ENCODE peak calls at places on chromosomes 7 and 10, in ten cellular contexts. B is kidney, L is progenitor cell of endocrine pancreas, N is fibroblast of mammary gland, C is OCI-LY7, Y is WTC11, O is omental fat pad, H is HepG2, W is IMR-90, P is left ventricle myocardium inferior. G is an unnamed sample.

GRCh38 chr10:25766687-25767221 is 167.3 kb upstream of the MYO3A start:
- DNase-seq in B (no peak), L (no peak), N (no peak), C (no peak), Y (peak), O (no peak), H (no peak), W (no peak), P (no peak), G (no peak)

GRCh38 chr10:126549326-126549725 is 121.2 kb downstream of the C10orf90 start:
- DNase-seq in B (no peak), L (no peak), N (peak), C (no peak), Y (no peak), O (no peak), H (no peak), W (no peak), P (no peak), G (no peak)

GRCh38 chr10:110373059-110373458 is 68.3 kb upstream of the SMNDC1 start:
- DNase-seq in B (no peak), L (no peak), N (peak), C (no peak), Y (no peak), O (no peak), H (no peak), W (peak), P (no peak), G (no peak)

GRCh38 chr10:132448248-132448731 is 51.3 kb downstream of the PWWP2B start:
- DNase-seq in B (peak), L (no peak), N (peak), C (peak), Y (peak), O (no peak), H (no peak), W (no peak), P (peak), G (no peak)

GRCh38 chr10:103472005-103472404 is 7.0 kb downstream of the CALHM3 start:
- DNase-seq in B (peak), L (no peak), N (no peak), C (peak), Y (no peak), O (no peak), H (no peak), W (no peak), P (no peak), G (no peak)

GRCh38 chr10:7161484-7162283 is 249.2 kb downstream of the SFMBT2 start:
- DNase-seq in B (peak), L (no peak), N (peak), C (no peak), Y (no peak), O (no peak), H (no peak), W (no peak), P (peak), G (no peak)

GRCh38 chr10:25666276-25666675 is 267.8 kb upstream of the MYO3A start:
- DNase-seq in B (no peak), L (no peak), N (no peak), C (no peak), Y (no peak), O (no peak), H (no peak), W (no peak), P (no peak), G (no peak)

GRCh38 chr7:17123020-17123419 is 175.4 kb upstream of the AHR start:
- DNase-seq in B (no peak), L (no peak), N (peak), C (no peak), Y (no peak), O (no peak), H (no peak), W (peak), P (no peak), G (no peak)

GRCh38 chr7:5406957-5407930 is 16.4 kb downstream of the TNRC18 start:
- DNase-seq in B (no peak), L (no peak), N (no peak), C (no peak), Y (peak), O (no peak), H (no peak), W (no peak), P (no peak), G (no peak)

GRCh38 chr7:73909996-73910395 is 49.0 kb downstream of the TMEM270 start:
- DNase-seq in B (peak), L (no peak), N (no peak), C (no peak), Y (no peak), O (no peak), H (no peak), W (no peak), P (no peak), G (no peak)

GRCh38 chr10:13417459-13418126 is 69.5 kb upstream of the SEPHS1 start:
- DNase-seq in B (no peak), L (no peak), N (no peak), C (no peak), Y (no peak), O (no peak), H (no peak), W (no peak), P (no peak), G (no peak)

GRCh38 chr7:85019778-85020177 is 167.1 kb downstream of the SEMA3D start:
- DNase-seq in B (no peak), L (no peak), N (no peak), C (no peak), Y (no peak), O (no peak), H (no peak), W (no peak), P (no peak), G (no peak)

GRCh38 chr7:15397921-15398560 is 163.8 kb downstream of the AGMO start:
- DNase-seq in B (no peak), L (no peak), N (no peak), C (no peak), Y (no peak), O (no peak), H (no peak), W (no peak), P (no peak), G (no peak)

GRCh38 chr7:16040381-16040780 is 353.9 kb upstream of the MEOX2 start:
- DNase-seq in B (no peak), L (no peak), N (no peak), C (no peak), Y (no peak), O (no peak), H (no peak), W (no peak), P (no peak), G (no peak)

GRCh38 chr10:34780818-34781380 is 34.2 kb downstream of the PARD3 start:
- DNase-seq in B (peak), L (peak), N (peak), C (peak), Y (no peak), O (no peak), H (no peak), W (peak), P (peak), G (no peak)

GRCh38 chr10:131692176-131692575 is 208.6 kb upstream of the PPP2R2D start:
- DNase-seq in B (peak), L (no peak), N (no peak), C (no peak), Y (no peak), O (no peak), H (no peak), W (no peak), P (no peak), G (no peak)

GRCh38 chr10:131679926-131680325 is 220.9 kb upstream of the PPP2R2D start:
- DNase-seq in B (no peak), L (no peak), N (no peak), C (no peak), Y (peak), O (no peak), H (no peak), W (no peak), P (no peak), G (no peak)

GRCh38 chr7:36653011-36653670 is 71.2 kb downstream of the AOAH start:
- DNase-seq in B (no peak), L (no peak), N (peak), C (no peak), Y (no peak), O (no peak), H (no peak), W (peak), P (no peak), G (no peak)

GRCh38 chr7:100562195-100563099 is 11.3 kb downstream of the SAP25 start:
- DNase-seq in B (peak), L (no peak), N (no peak), C (no peak), Y (no peak), O (no peak), H (no peak), W (no peak), P (no peak), G (no peak)

GRCh38 chr10:13913890-13914289 is 327.1 kb downstream of the PRPF18 start:
- DNase-seq in B (no peak), L (no peak), N (no peak), C (no peak), Y (no peak), O (no peak), H (no peak), W (no peak), P (no peak), G (no peak)

GRCh38 chr10:75043256-75044121 is 68.0 kb upstream of the SAMD8 start:
- DNase-seq in B (no peak), L (no peak), N (no peak), C (peak), Y (peak), O (no peak), H (no peak), W (no peak), P (no peak), G (no peak)

GRCh38 chr7:128161466-128162125 is 79.5 kb upstream of the LEP start:
- DNase-seq in B (no peak), L (no peak), N (no peak), C (no peak), Y (no peak), O (no peak), H (no peak), W (no peak), P (no peak), G (no peak)

GRCh38 chr10:79142064-79142491 is 73.3 kb downstream of the ZMIZ1 start:
- DNase-seq in B (peak), L (no peak), N (peak), C (no peak), Y (no peak), O (no peak), H (no peak), W (peak), P (no peak), G (no peak)

GRCh38 chr7:427506-428103 is 92.0 kb downstream of the PDGFA start:
- DNase-seq in B (no peak), L (no peak), N (no peak), C (no peak), Y (no peak), O (no peak), H (no peak), W (no peak), P (no peak), G (no peak)

GRCh38 chr10:131187886-131188285 is 123.6 kb downstream of the TCERG1L start:
- DNase-seq in B (peak), L (no peak), N (no peak), C (no peak), Y (no peak), O (no peak), H (no peak), W (no peak), P (no peak), G (no peak)

GRCh38 chr7:17682586-17682985 is 257.7 kb downstream of the SNX13 start:
- DNase-seq in B (no peak), L (no peak), N (peak), C (no peak), Y (no peak), O (no peak), H (no peak), W (no peak), P (no peak), G (no peak)

GRCh38 chr7:133274265-133274664 is 21.4 kb downstream of the EXOC4 start:
- DNase-seq in B (no peak), L (no peak), N (no peak), C (no peak), Y (no peak), O (no peak), H (no peak), W (no peak), P (no peak), G (no peak)

GRCh38 chr10:48511855-48512191 is 93.0 kb downstream of the ARHGAP22 start:
- DNase-seq in B (no peak), L (no peak), N (no peak), C (peak), Y (no peak), O (no peak), H (no peak), W (no peak), P (no peak), G (no peak)

GRCh38 chr7:33686001-33686591 is 219.2 kb upstream of the BMPER start:
- DNase-seq in B (no peak), L (no peak), N (no peak), C (no peak), Y (peak), O (no peak), H (no peak), W (no peak), P (no peak), G (no peak)

GRCh38 chr10:88110822-88111221 is 247.4 kb downstream of the PTEN start:
- DNase-seq in B (no peak), L (no peak), N (no peak), C (peak), Y (no peak), O (no peak), H (no peak), W (peak), P (no peak), G (no peak)

GRCh38 chr10:21285742-21286311 is 239.7 kb downstream of the SKIDA1 start:
- DNase-seq in B (no peak), L (no peak), N (peak), C (no peak), Y (no peak), O (no peak), H (no peak), W (peak), P (no peak), G (no peak)

GRCh38 chr10:120486671-120487205 is 29.7 kb downstream of the PLPP4 start:
- DNase-seq in B (no peak), L (no peak), N (no peak), C (no peak), Y (no peak), O (no peak), H (no peak), W (no peak), P (no peak), G (no peak)

GRCh38 chr7:25427721-25428120 is 199.4 kb upstream of the NPVF start:
- DNase-seq in B (no peak), L (no peak), N (no peak), C (peak), Y (no peak), O (no peak), H (no peak), W (no peak), P (no peak), G (no peak)

GRCh38 chr10:89534826-89535166 is 598 bp downstream of the SLC16A12 start:
- DNase-seq in B (no peak), L (no peak), N (no peak), C (no peak), Y (no peak), O (no peak), H (no peak), W (no peak), P (no peak), G (no peak)

GRCh38 chr10:112535432-112536038 is 88.5 kb downstream of the VTI1A start:
- DNase-seq in B (no peak), L (no peak), N (no peak), C (no peak), Y (no peak), O (no peak), H (peak), W (peak), P (no peak), G (no peak)

DNA sequence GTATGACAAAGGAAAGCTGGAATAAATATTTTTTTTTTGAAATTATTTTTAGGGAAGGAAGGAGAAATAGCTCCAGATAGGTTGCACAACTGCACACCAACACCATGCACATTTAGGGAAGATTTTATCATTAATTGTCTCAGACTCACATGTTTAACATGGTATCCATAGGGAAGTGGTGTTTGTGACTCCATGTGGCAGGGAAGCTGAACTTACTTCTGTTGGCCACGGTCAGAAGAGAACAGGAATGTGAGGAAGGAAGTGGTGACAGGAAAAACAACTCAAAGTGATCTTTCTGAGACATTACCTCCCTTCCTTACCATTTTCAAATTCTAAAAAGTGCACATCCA is 78.6 kb upstream of the NRP1 start:
- DNase-seq in B (no peak), L (no peak), N (no peak), C (no peak), Y (no peak), O (no peak), H (no peak), W (no peak), P (no peak), G (no peak)
- TF ChIP-seq CTCF in B (no peak), L (no peak), N (no peak), C (no peak), Y (no peak), O (no peak), H (no peak), W (no peak), P (no peak), G (no peak)

GRCh38 chr10:16887565-16887964 is 70.3 kb upstream of the RSU1 start:
- DNase-seq in B (no peak), L (no peak), N (peak), C (no peak), Y (no peak), O (no peak), H (no peak), W (peak), P (no peak), G (no peak)

GRCh38 chr10:16894834-16895233 is 77.6 kb upstream of the RSU1 start:
- DNase-seq in B (no peak), L (no peak), N (peak), C (no peak), Y (no peak), O (no peak), H (no peak), W (no peak), P (no peak), G (no peak)

GRCh38 chr10:16890691-16891090 is 73.5 kb upstream of the RSU1 start:
- DNase-seq in B (no peak), L (no peak), N (no peak), C (no peak), Y (no peak), O (no peak), H (no peak), W (no peak), P (no peak), G (no peak)

GRCh38 chr10:16893664-16894063 is 76.4 kb upstream of the RSU1 start:
- DNase-seq in B (no peak), L (no peak), N (no peak), C (no peak), Y (no peak), O (no peak), H (no peak), W (no peak), P (no peak), G (no peak)

GRCh38 chr10:16891375-16892313 is 74.4 kb upstream of the RSU1 start:
- DNase-seq in B (peak), L (no peak), N (peak), C (no peak), Y (peak), O (no peak), H (peak), W (peak), P (peak), G (no peak)
- TF ChIP-seq CTCF in B (no peak), L (peak), N (peak), C (peak), Y (no peak), O (no peak), H (peak), W (peak), P (peak), G (no peak)

GRCh38 chr10:117165557-117166419 is 27.7 kb upstream of the VAX1 start:
- DNase-seq in B (peak), L (peak), N (peak), C (no peak), Y (peak), O (no peak), H (no peak), W (peak), P (no peak), G (no peak)
- TF ChIP-seq CTCF in B (peak), L (peak), N (peak), C (no peak), Y (peak), O (no peak), H (peak), W (peak), P (peak), G (peak)

DNA sequence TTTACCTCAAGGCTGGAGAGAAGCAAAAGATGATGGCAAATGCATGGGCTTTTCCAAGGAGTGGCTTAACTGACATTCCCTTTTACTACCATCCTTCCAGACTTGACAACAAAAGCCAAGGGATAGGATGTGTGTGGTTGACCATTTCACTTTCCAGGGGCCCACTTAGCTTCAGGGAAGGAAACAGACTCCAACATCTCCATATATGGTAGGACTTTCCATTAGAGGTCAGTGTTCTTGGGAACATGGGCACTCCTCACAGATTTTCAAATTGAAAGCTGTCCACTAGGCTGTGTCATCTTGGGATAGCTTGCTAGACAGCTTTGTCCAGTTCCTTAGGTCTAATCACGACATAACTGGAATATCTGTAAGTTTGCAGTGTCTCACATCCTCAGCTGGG is 118.1 kb upstream of the NAMPT start:
- DNase-seq in B (no peak), L (no peak), N (no peak), C (no peak), Y (no peak), O (no peak), H (no peak), W (no peak), P (no peak), G (no peak)
- TF ChIP-seq CTCF in B (no peak), L (no peak), N (no peak), C (no peak), Y (no peak), O (no peak), H (no peak), W (no peak), P (no peak), G (no peak)

DNA sequence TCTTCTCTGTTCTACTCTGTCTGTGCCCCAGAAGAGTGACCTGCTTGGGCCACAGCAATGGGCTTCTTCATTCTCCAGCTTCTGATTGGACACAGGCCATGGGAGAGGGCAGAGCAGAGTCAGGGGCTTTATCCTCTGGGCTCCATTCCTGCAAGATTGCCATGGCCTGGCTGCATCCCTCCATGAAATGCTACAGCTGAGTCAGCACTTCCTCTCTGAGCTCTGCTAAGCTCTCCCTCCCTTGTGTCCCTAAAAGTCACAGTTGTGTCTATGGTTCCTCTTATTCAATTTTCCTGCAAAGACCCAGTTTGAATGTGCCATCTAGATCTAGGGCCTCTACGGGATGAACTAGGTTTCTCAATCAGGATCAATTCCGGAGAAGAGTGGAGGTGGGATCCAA is 903.8 kb downstream of the TYW1 start:
- DNase-seq in B (no peak), L (no peak), N (no peak), C (no peak), Y (no peak), O (no peak), H (no peak), W (no peak), P (no peak), G (no peak)
- TF ChIP-seq CTCF in B (no peak), L (no peak), N (no peak), C (no peak), Y (no peak), O (no peak), H (no peak), W (no peak), P (no peak), G (no peak)

DNA sequence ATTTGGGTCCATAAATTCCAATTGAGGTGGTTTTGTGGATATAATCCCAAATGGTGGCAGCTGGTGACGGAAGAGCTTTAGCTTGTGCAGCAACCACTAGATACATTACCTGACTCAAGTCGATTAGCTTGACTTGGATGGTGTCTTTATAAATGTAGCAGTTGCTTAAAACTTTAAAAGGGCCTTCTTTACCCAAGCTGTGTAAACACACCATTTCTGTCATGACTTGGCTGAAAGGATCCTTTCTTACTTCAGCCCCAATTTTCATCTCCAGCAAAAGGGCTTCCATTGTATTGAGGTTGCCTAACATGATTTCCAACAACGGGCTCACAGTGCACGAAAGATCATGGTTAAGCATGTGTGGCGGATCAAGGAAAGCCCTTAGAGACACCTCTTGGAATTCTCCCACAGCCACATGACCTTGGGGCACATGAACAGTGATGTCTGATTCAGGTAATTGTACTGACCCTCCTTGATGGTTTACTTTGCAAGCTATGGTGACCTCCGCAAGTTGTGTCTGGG is 57.9 kb downstream of the MACC1 start:
- DNase-seq in B (no peak), L (no peak), N (no peak), C (no peak), Y (no peak), O (no peak), H (no peak), W (no peak), P (no peak), G (no peak)
- TF ChIP-seq CTCF in B (no peak), L (no peak), N (no peak), C (no peak), Y (no peak), O (no peak), H (no peak), W (no peak), P (no peak), G (no peak)

GRCh38 chr10:77941790-77942189 is 15.2 kb upstream of the DLG5 start:
- DNase-seq in B (no peak), L (no peak), N (no peak), C (no peak), Y (no peak), O (no peak), H (no peak), W (no peak), P (no peak), G (no peak)
- TF ChIP-seq CTCF in B (no peak), L (no peak), N (no peak), C (no peak), Y (no peak), O (no peak), H (no peak), W (no peak), P (no peak), G (no peak)